ENCODE peak calls at places on chromosomes 13 and 19, in four cellular contexts. H, A, S and X are unnamed samples. For H3K4me1, the result is how much of the 10 kb centered on the place peaks cover.

GRCh38 chr13:45340422-45341033 is 455 bp downstream of the TPT1 start:
- DNase-seq in H (peak), A (peak), S (peak), X (peak)

GRCh38 chr19:18434411-18435184 is 3.3 kb downstream of the ISYNA1 start:
- DNase-seq in H (no peak), A (peak), S (no peak), X (no peak)

GRCh38 chr19:3570619-3571018 is 2.1 kb upstream of the HMG20B start:
- DNase-seq in H (no peak), A (no peak), S (no peak), X (no peak)

GRCh38 chr13:69935043-69935442 is 172.6 kb upstream of the ATXN8OS start:
- DNase-seq in H (no peak), A (no peak), S (no peak), X (no peak)

GRCh38 chr19:48480151-48480475 is 10.9 kb downstream of the CYTH2 start:
- DNase-seq in H (peak), A (peak), S (peak), X (peak)

GRCh38 chr19:45768644-45769053 is 403 bp downstream of the SIX5 start:
- DNase-seq in H (no peak), A (peak), S (peak), X (no peak)

GRCh38 chr13:113933901-113934300 is 40.0 kb downstream of the C13orf46 start:
- DNase-seq in H (no peak), A (no peak), S (peak), X (no peak)

GRCh38 chr13:99269627-99270252 is 11.6 kb upstream of the GPR18 start:
- DNase-seq in H (no peak), A (peak), S (no peak), X (no peak)

GRCh38 chr13:114099191-114099590 is 33.2 kb downstream of the RASA3 start:
- DNase-seq in H (peak), A (no peak), S (peak), X (peak)

GRCh38 chr13:33249066-33249465 is 36.5 kb downstream of the STARD13 start:
- DNase-seq in H (no peak), A (no peak), S (no peak), X (no peak)

GRCh38 chr13:46374710-46375109 is 12.3 kb downstream of the RUBCNL start:
- DNase-seq in H (no peak), A (no peak), S (no peak), X (no peak)

GRCh38 chr19:2426661-2427322 is 594 bp downstream of the TIMM13 start:
- DNase-seq in H (no peak), A (peak), S (peak), X (peak)

GRCh38 chr13:21076265-21076653 is 14.9 kb upstream of the LATS2 start:
- DNase-seq in H (no peak), A (peak), S (no peak), X (no peak)

GRCh38 chr19:17079710-17080440 is 4.3 kb downstream of the MYO9B start:
- DNase-seq in H (peak), A (no peak), S (peak), X (no peak)

GRCh38 chr19:1921326-1921725 is 16.1 kb downstream of the ADAT3 start:
- DNase-seq in H (no peak), A (no peak), S (no peak), X (no peak)

GRCh38 chr13:88919970-88920628 is 1248.9 kb downstream of the SLITRK5 start:
- DNase-seq in H (no peak), A (no peak), S (no peak), X (no peak)

GRCh38 chr13:23966691-23967615 is 69.7 kb upstream of the C1QTNF9B start:
- DNase-seq in H (no peak), A (no peak), S (no peak), X (no peak)

GRCh38 chr13:26954981-26955380 is 194.4 kb upstream of the GPR12 start:
- DNase-seq in H (no peak), A (no peak), S (no peak), X (no peak)

GRCh38 chr13:110445722-110446569 is 115.6 kb downstream of the RAB20 start:
- DNase-seq in H (no peak), A (no peak), S (no peak), X (no peak)

GRCh38 chr19:6495947-6496346 is 6.2 kb downstream of the TUBB4A start:
- DNase-seq in H (no peak), A (no peak), S (no peak), X (no peak)

GRCh38 chr13:33611016-33611805 is 206.7 kb upstream of the RFC3 start:
- DNase-seq in H (peak), A (peak), S (peak), X (peak)

GRCh38 chr13:21025539-21025938 is 35.8 kb downstream of the LATS2 start:
- DNase-seq in H (no peak), A (no peak), S (no peak), X (no peak)

GRCh38 chr19:55436847-55437246 is 6.3 kb downstream of the SHISA7 start:
- DNase-seq in H (no peak), A (peak), S (peak), X (no peak)

GRCh38 chr13:81116461-81117282 is 775.7 kb upstream of the SPRY2 start:
- DNase-seq in H (no peak), A (no peak), S (no peak), X (no peak)

GRCh38 chr19:6997679-6998445 is 23.4 kb downstream of the MBD3L2B start:
- DNase-seq in H (no peak), A (no peak), S (no peak), X (no peak)

GRCh38 chr19:1571358-1571757 is 3.2 kb upstream of the MEX3D start:
- DNase-seq in H (no peak), A (no peak), S (no peak), X (no peak)

GRCh38 chr13:97567510-97568243 is 133.7 kb downstream of the RAP2A start:
- DNase-seq in H (no peak), A (peak), S (peak), X (peak)

GRCh38 chr19:12769689-12770088 is 5.7 kb downstream of the HOOK2 start:
- DNase-seq in H (no peak), A (peak), S (no peak), X (no peak)

GRCh38 chr13:70630247-70630646 is 522.0 kb upstream of the KLHL1 start:
- DNase-seq in H (no peak), A (peak), S (no peak), X (no peak)

GRCh38 chr19:4534836-4535658 is at the start of gene PLIN5:
- DNase-seq in H (peak), A (peak), S (peak), X (peak)

GRCh38 chr19:1648156-1648925 is 4.1 kb downstream of the TCF3 start:
- DNase-seq in H (no peak), A (no peak), S (no peak), X (no peak)

GRCh38 chr13:92768592-92768991 is 458.0 kb upstream of the GPC6 start:
- DNase-seq in H (no peak), A (no peak), S (no peak), X (no peak)
- H3K4me1 ChIP-seq in H (under half), A (under half), S (under half), X (under half)

DNA sequence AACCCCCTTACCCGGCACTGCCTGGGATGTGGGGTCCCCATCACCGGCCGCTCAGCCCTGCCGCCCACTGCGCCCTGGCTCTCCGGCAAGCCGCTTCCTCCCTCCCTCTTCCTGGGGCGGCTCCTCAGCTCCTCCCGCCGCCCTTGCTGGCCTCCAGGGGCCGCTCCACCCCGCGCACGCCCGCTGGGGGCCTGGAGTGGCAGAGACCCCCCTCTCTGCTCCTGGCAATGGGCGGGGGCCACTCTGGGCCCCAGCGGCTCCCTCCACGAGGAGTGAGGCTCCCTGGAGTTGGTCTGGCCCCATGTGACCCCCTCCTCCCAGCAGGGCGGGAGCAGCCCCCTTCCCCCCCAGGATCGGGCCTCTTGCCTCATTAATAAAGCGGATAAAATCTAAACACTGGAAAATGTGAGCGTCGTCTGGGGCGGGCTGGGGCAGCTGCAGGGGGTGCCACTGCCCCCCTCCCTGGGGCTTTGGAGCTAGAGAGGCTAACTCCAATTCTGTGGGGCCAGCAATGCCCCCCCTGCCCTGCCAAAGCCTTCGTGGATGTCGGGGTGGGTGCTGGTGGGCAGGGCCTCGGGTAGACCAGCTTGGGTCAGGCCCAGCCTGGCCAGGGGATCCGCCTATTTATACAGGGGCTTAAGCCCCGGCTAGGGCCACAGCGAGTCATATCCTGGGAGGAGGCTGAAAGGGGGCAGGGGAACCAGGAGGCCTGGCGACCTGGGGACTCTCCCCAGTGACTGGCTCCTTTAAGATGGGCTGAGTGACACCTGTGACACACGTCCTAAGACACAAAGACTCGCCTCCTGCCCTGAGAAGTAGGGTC is at the start of gene PTGER1:
- DNase-seq in H (no peak), A (peak), S (no peak), X (peak)
- TF ChIP-seq CTCF in H (peak), A (peak), S (no peak), X (no peak)

DNA sequence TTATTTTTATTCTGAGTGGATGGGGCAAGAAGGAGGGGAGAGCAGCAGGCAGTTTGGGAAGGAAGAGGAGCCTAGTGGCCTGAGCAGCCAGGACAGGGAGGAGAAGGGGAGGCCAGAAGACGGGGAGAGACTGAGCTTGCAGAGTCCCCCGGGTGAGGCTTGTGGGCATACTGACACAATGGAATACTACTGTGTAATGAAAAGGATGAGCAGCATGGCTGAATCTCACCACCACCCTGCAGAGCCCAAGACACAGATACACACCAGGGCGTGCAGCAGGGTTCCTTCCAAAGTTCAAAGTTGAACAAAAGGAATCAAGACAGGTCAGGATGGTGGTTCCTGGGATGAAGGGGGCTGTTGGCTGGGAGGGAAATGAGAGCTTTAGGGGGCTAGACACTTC is 8.1 kb upstream of the SMG9 start:
- DNase-seq in H (no peak), A (no peak), S (no peak), X (no peak)
- H3K4me1 ChIP-seq in H (under half), A (under half), S (under half), X (under half)

DNA sequence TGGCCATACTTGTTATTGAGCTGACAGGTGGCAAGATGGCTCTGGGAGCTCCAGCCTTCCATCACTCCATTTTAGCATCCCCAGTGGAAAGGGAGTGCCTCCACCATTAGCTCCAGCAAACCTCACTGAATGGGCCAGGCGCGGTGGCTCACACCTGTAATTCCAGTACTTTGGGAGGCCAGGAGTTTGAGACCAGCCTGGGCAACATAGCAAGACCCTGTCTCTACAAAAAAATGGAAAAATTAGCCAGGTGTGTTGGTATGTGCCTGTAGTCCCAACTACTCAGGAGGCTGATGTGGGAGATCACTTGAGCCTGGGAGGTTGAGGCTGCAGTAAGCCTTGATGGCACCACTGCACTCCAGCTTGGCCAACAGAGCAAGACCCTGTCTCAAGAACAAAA is 86.2 kb downstream of the MAP4K1 start:
- DNase-seq in H (no peak), A (no peak), S (no peak), X (peak)
- TF ChIP-seq CTCF in H (no peak), A (no peak), S (no peak), X (no peak)

DNA sequence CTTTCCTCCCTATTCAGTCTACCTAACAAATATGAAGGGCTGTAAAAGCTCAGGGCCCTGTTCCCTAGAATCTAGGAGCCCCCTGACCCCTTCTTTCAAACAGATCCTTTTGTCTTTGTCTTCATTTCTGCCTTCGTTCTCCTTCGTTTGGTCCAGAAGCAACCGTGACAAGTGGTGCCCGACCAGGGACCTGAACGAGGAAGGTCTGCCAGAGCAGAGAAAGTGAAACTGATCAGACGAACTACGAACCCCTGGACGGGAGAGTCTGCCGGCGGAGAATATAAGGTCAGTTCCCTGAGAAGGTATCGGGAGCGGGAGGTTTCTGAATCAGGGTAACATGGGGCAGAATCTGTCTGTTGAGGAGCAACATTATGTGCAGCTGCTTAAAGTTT is 751 bp downstream of the ERVK3-1 start:
- DNase-seq in H (no peak), A (no peak), S (no peak), X (no peak)
- H3K4me1 ChIP-seq in H (under half), A (under half), S (under half), X (under half)

GRCh38 chr13:67075239-67075638 is 154.9 kb downstream of the PCDH9 start:
- DNase-seq in H (no peak), A (no peak), S (no peak), X (no peak)
- TF ChIP-seq CTCF in H (peak), A (no peak), S (peak), X (no peak)